ENCODE peak calls at places on chromosomes 2 and 18, in nine cellular contexts. One of them, this sample, is unnamed.

GRCh38 chr2:85702172-85702571 is 8.0 kb downstream of the GNLY start:
- DNase-seq in ovary: no peak
- DNase-seq in WTC11: no peak
- DNase-seq in astrocyte: peak; percentile 73
- DNase-seq in left ventricle myocardium inferior: no peak
- DNase-seq in Calu3: no peak
- DNase-seq in esophagus squamous epithelium: no peak
- DNase-seq in tibial artery: no peak
- DNase-seq in spleen: no peak
- DNase-seq in this sample: no peak

GRCh38 chr2:110979834-110980612 is 140.7 kb upstream of the BCL2L11 start:
- DNase-seq in Calu3: no peak
- DNase-seq in WTC11: no peak
- DNase-seq in ovary: no peak
- DNase-seq in esophagus squamous epithelium: no peak
- DNase-seq in spleen: no peak
- DNase-seq in tibial artery: no peak
- DNase-seq in left ventricle myocardium inferior: no peak
- DNase-seq in astrocyte: no peak
- DNase-seq in this sample: no peak

GRCh38 chr18:4004176-4004829 is 450.8 kb downstream of the DLGAP1 start:
- DNase-seq in astrocyte: peak; percentile 47
- DNase-seq in WTC11: no peak
- DNase-seq in spleen: no peak
- DNase-seq in left ventricle myocardium inferior: no peak
- DNase-seq in ovary: no peak
- DNase-seq in tibial artery: no peak
- DNase-seq in esophagus squamous epithelium: no peak
- DNase-seq in Calu3: no peak
- DNase-seq in this sample: no peak

GRCh38 chr2:74747411-74748080 is 86.4 kb upstream of the HK2 start:
- DNase-seq in astrocyte: peak; percentile 14
- DNase-seq in spleen: no peak
- DNase-seq in ovary: peak; percentile 58
- DNase-seq in Calu3: no peak
- DNase-seq in tibial artery: no peak
- DNase-seq in esophagus squamous epithelium: no peak
- DNase-seq in WTC11: no peak
- DNase-seq in left ventricle myocardium inferior: no peak
- DNase-seq in this sample: peak; percentile 55

GRCh38 chr2:9481257-9481922 is 7.0 kb downstream of the IAH1 start:
- DNase-seq in ovary: no peak
- DNase-seq in astrocyte: peak; percentile 67
- DNase-seq in spleen: no peak
- DNase-seq in tibial artery: no peak
- DNase-seq in Calu3: no peak
- DNase-seq in WTC11: no peak
- DNase-seq in esophagus squamous epithelium: no peak
- DNase-seq in left ventricle myocardium inferior: no peak
- DNase-seq in this sample: no peak

GRCh38 chr2:9950521-9951271 is 797 bp upstream of the GRHL1 start:
- DNase-seq in left ventricle myocardium inferior: peak; percentile 29
- DNase-seq in spleen: peak; percentile 91
- DNase-seq in Calu3: peak; percentile 42
- DNase-seq in astrocyte: no peak
- DNase-seq in tibial artery: no peak
- DNase-seq in ovary: no peak
- DNase-seq in esophagus squamous epithelium: no peak
- DNase-seq in WTC11: peak; percentile 48
- DNase-seq in this sample: no peak

GRCh38 chr2:239098288-239098970 is 250.5 kb downstream of the TWIST2 start:
- DNase-seq in Calu3: no peak
- DNase-seq in esophagus squamous epithelium: no peak
- DNase-seq in ovary: no peak
- DNase-seq in astrocyte: no peak
- DNase-seq in WTC11: no peak
- DNase-seq in left ventricle myocardium inferior: no peak
- DNase-seq in spleen: no peak
- DNase-seq in tibial artery: no peak
- DNase-seq in this sample: no peak

GRCh38 chr2:133045787-133046186 is 375.8 kb upstream of the LYPD1 start:
- DNase-seq in tibial artery: no peak
- DNase-seq in left ventricle myocardium inferior: no peak
- DNase-seq in ovary: no peak
- DNase-seq in spleen: no peak
- DNase-seq in astrocyte: peak; percentile 69
- DNase-seq in esophagus squamous epithelium: no peak
- DNase-seq in WTC11: no peak
- DNase-seq in Calu3: no peak
- DNase-seq in this sample: no peak

GRCh38 chr2:177828546-177828945 is 244.0 kb downstream of the PDE11A start:
- DNase-seq in tibial artery: no peak
- DNase-seq in spleen: no peak
- DNase-seq in astrocyte: no peak
- DNase-seq in ovary: no peak
- DNase-seq in WTC11: no peak
- DNase-seq in Calu3: no peak
- DNase-seq in esophagus squamous epithelium: no peak
- DNase-seq in left ventricle myocardium inferior: no peak
- DNase-seq in this sample: no peak

GRCh38 chr2:227545990-227546389 is 52.7 kb upstream of the SCYGR2 start:
- DNase-seq in Calu3: peak; percentile 11
- DNase-seq in astrocyte: no peak
- DNase-seq in WTC11: peak; percentile 28
- DNase-seq in tibial artery: no peak
- DNase-seq in esophagus squamous epithelium: no peak
- DNase-seq in left ventricle myocardium inferior: no peak
- DNase-seq in ovary: no peak
- DNase-seq in spleen: peak; percentile 72
- DNase-seq in this sample: no peak
- TF ChIP-seq CTCF in Calu3: no peak
- TF ChIP-seq CTCF in astrocyte: no peak
- TF ChIP-seq CTCF in WTC11: no peak
- TF ChIP-seq CTCF in tibial artery: no peak
- TF ChIP-seq CTCF in esophagus squamous epithelium: no peak
- TF ChIP-seq CTCF in left ventricle myocardium inferior: no peak
- TF ChIP-seq CTCF in ovary: no peak
- TF ChIP-seq CTCF in spleen: no peak
- TF ChIP-seq CTCF in this sample: no peak

GRCh38 chr2:66445781-66446177 is 10.9 kb downstream of the MEIS1 start:
- DNase-seq in ovary: peak; percentile 59
- DNase-seq in astrocyte: no peak
- DNase-seq in tibial artery: no peak
- DNase-seq in left ventricle myocardium inferior: no peak
- DNase-seq in spleen: no peak
- DNase-seq in esophagus squamous epithelium: no peak
- DNase-seq in WTC11: peak; percentile 62
- DNase-seq in Calu3: no peak
- DNase-seq in this sample: no peak
- TF ChIP-seq CTCF in ovary: no peak
- TF ChIP-seq CTCF in astrocyte: no peak
- TF ChIP-seq CTCF in tibial artery: peak; percentile 4
- TF ChIP-seq CTCF in left ventricle myocardium inferior: peak; percentile 8
- TF ChIP-seq CTCF in spleen: no peak
- TF ChIP-seq CTCF in esophagus squamous epithelium: no peak
- TF ChIP-seq CTCF in WTC11: no peak
- TF ChIP-seq CTCF in Calu3: no peak
- TF ChIP-seq CTCF in this sample: peak; percentile 38

GRCh38 chr2:179340678-179341077 is 76.0 kb upstream of the SESTD1 start:
- DNase-seq in spleen: no peak
- DNase-seq in tibial artery: no peak
- DNase-seq in astrocyte: no peak
- DNase-seq in esophagus squamous epithelium: no peak
- DNase-seq in ovary: no peak
- DNase-seq in Calu3: peak; percentile 12
- DNase-seq in left ventricle myocardium inferior: no peak
- DNase-seq in WTC11: no peak
- DNase-seq in this sample: no peak
- TF ChIP-seq CTCF in spleen: no peak
- TF ChIP-seq CTCF in tibial artery: peak; percentile 15
- TF ChIP-seq CTCF in astrocyte: peak; percentile 16
- TF ChIP-seq CTCF in esophagus squamous epithelium: no peak
- TF ChIP-seq CTCF in ovary: no peak
- TF ChIP-seq CTCF in Calu3: peak; percentile 22
- TF ChIP-seq CTCF in left ventricle myocardium inferior: peak; percentile 49
- TF ChIP-seq CTCF in WTC11: no peak
- TF ChIP-seq CTCF in this sample: peak; percentile 16

GRCh38 chr18:75775121-75775520 is 347.6 kb upstream of the SMIM21 start:
- DNase-seq in astrocyte: no peak
- DNase-seq in Calu3: no peak
- DNase-seq in WTC11: no peak
- DNase-seq in esophagus squamous epithelium: no peak
- DNase-seq in ovary: no peak
- DNase-seq in left ventricle myocardium inferior: no peak
- DNase-seq in tibial artery: no peak
- DNase-seq in spleen: no peak
- DNase-seq in this sample: no peak

GRCh38 chr18:75779450-75779849 is 351.9 kb upstream of the SMIM21 start:
- DNase-seq in Calu3: no peak
- DNase-seq in left ventricle myocardium inferior: no peak
- DNase-seq in WTC11: no peak
- DNase-seq in astrocyte: no peak
- DNase-seq in tibial artery: no peak
- DNase-seq in esophagus squamous epithelium: no peak
- DNase-seq in spleen: no peak
- DNase-seq in ovary: no peak
- DNase-seq in this sample: no peak

GRCh38 chr18:75779910-75780309 is 352.4 kb upstream of the SMIM21 start:
- DNase-seq in tibial artery: no peak
- DNase-seq in spleen: no peak
- DNase-seq in Calu3: no peak
- DNase-seq in WTC11: no peak
- DNase-seq in astrocyte: no peak
- DNase-seq in esophagus squamous epithelium: no peak
- DNase-seq in ovary: no peak
- DNase-seq in left ventricle myocardium inferior: no peak
- DNase-seq in this sample: no peak

GRCh38 chr18:75782826-75783225 is 355.3 kb upstream of the SMIM21 start:
- DNase-seq in left ventricle myocardium inferior: no peak
- DNase-seq in WTC11: no peak
- DNase-seq in ovary: no peak
- DNase-seq in tibial artery: no peak
- DNase-seq in astrocyte: no peak
- DNase-seq in esophagus squamous epithelium: no peak
- DNase-seq in Calu3: no peak
- DNase-seq in spleen: no peak
- DNase-seq in this sample: no peak

DNA sequence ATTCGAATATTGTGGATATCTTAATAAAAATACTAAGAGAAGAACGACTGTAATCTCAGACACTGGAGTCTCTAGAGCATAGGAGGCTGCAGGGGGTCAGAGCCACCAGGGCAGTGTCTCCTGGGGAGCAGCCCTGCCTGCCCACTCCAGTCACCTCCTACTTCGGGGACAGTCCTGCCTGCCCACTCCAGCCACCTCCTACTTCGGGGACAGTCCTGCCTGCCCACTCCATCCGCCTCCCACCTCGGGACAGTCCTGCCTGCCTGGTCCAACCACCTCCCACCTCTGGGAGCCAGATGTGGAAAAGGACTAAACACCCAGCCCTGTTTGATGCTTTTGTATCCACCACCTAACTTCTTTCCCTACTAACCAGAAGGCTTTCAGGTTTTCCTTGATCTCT is 350.1 kb upstream of the SMIM21 start:
- DNase-seq in astrocyte: no peak
- DNase-seq in left ventricle myocardium inferior: no peak
- DNase-seq in tibial artery: no peak
- DNase-seq in esophagus squamous epithelium: no peak
- DNase-seq in ovary: no peak
- DNase-seq in Calu3: no peak
- DNase-seq in spleen: no peak
- DNase-seq in WTC11: no peak
- DNase-seq in this sample: no peak
- TF ChIP-seq CTCF in astrocyte: no peak
- TF ChIP-seq CTCF in left ventricle myocardium inferior: no peak
- TF ChIP-seq CTCF in tibial artery: no peak
- TF ChIP-seq CTCF in esophagus squamous epithelium: no peak
- TF ChIP-seq CTCF in ovary: no peak
- TF ChIP-seq CTCF in Calu3: no peak
- TF ChIP-seq CTCF in spleen: no peak
- TF ChIP-seq CTCF in WTC11: no peak
- TF ChIP-seq CTCF in this sample: no peak

GRCh38 chr2:45778720-45779171 is 127.3 kb downstream of the PRKCE start:
- DNase-seq in spleen: no peak
- DNase-seq in esophagus squamous epithelium: peak; percentile 4
- DNase-seq in ovary: peak; percentile 54
- DNase-seq in astrocyte: peak; percentile 17
- DNase-seq in Calu3: peak; percentile 84
- DNase-seq in tibial artery: peak; percentile 65
- DNase-seq in left ventricle myocardium inferior: peak; percentile 41
- DNase-seq in WTC11: peak; percentile 72
- DNase-seq in this sample: no peak
- TF ChIP-seq CTCF in spleen: peak; percentile 68
- TF ChIP-seq CTCF in esophagus squamous epithelium: peak; percentile 53
- TF ChIP-seq CTCF in ovary: peak; percentile 51
- TF ChIP-seq CTCF in astrocyte: peak; percentile 62
- TF ChIP-seq CTCF in Calu3: peak; percentile 61
- TF ChIP-seq CTCF in tibial artery: peak; percentile 78
- TF ChIP-seq CTCF in left ventricle myocardium inferior: peak; percentile 84
- TF ChIP-seq CTCF in WTC11: peak; percentile 78
- TF ChIP-seq CTCF in this sample: peak; percentile 67

GRCh38 chr2:157217409-157217808 is 40.1 kb upstream of the GALNT5 start:
- DNase-seq in ovary: no peak
- DNase-seq in WTC11: no peak
- DNase-seq in left ventricle myocardium inferior: no peak
- DNase-seq in tibial artery: no peak
- DNase-seq in esophagus squamous epithelium: no peak
- DNase-seq in astrocyte: no peak
- DNase-seq in Calu3: no peak
- DNase-seq in spleen: no peak
- DNase-seq in this sample: no peak
- TF ChIP-seq CTCF in ovary: no peak
- TF ChIP-seq CTCF in WTC11: no peak
- TF ChIP-seq CTCF in left ventricle myocardium inferior: no peak
- TF ChIP-seq CTCF in tibial artery: no peak
- TF ChIP-seq CTCF in esophagus squamous epithelium: no peak
- TF ChIP-seq CTCF in astrocyte: no peak
- TF ChIP-seq CTCF in Calu3: no peak
- TF ChIP-seq CTCF in spleen: no peak
- TF ChIP-seq CTCF in this sample: no peak

GRCh38 chr2:25161055-25161781 is 7.2 kb downstream of the POMC start:
- DNase-seq in ovary: peak; percentile 76
- DNase-seq in WTC11: peak; percentile 43
- DNase-seq in tibial artery: no peak
- DNase-seq in esophagus squamous epithelium: peak; percentile 18
- DNase-seq in astrocyte: peak; percentile 10
- DNase-seq in Calu3: no peak
- DNase-seq in spleen: peak; percentile 94
- DNase-seq in left ventricle myocardium inferior: peak; percentile 76
- DNase-seq in this sample: no peak
- TF ChIP-seq CTCF in ovary: no peak
- TF ChIP-seq CTCF in WTC11: no peak
- TF ChIP-seq CTCF in tibial artery: no peak
- TF ChIP-seq CTCF in esophagus squamous epithelium: no peak
- TF ChIP-seq CTCF in astrocyte: no peak
- TF ChIP-seq CTCF in Calu3: no peak
- TF ChIP-seq CTCF in spleen: no peak
- TF ChIP-seq CTCF in left ventricle myocardium inferior: no peak
- TF ChIP-seq CTCF in this sample: no peak

GRCh38 chr2:184125867-184126266 is 472.5 kb upstream of the ZNF804A start:
- DNase-seq in Calu3: no peak
- DNase-seq in spleen: no peak
- DNase-seq in tibial artery: no peak
- DNase-seq in astrocyte: no peak
- DNase-seq in WTC11: no peak
- DNase-seq in left ventricle myocardium inferior: no peak
- DNase-seq in esophagus squamous epithelium: no peak
- DNase-seq in ovary: no peak
- DNase-seq in this sample: no peak
- TF ChIP-seq CTCF in Calu3: no peak
- TF ChIP-seq CTCF in spleen: no peak
- TF ChIP-seq CTCF in tibial artery: no peak
- TF ChIP-seq CTCF in astrocyte: no peak
- TF ChIP-seq CTCF in WTC11: no peak
- TF ChIP-seq CTCF in left ventricle myocardium inferior: no peak
- TF ChIP-seq CTCF in esophagus squamous epithelium: no peak
- TF ChIP-seq CTCF in ovary: no peak
- TF ChIP-seq CTCF in this sample: no peak

GRCh38 chr2:210132239-210132638 is 39.0 kb downstream of the KANSL1L start:
- DNase-seq in spleen: no peak
- DNase-seq in ovary: no peak
- DNase-seq in esophagus squamous epithelium: no peak
- DNase-seq in WTC11: no peak
- DNase-seq in left ventricle myocardium inferior: no peak
- DNase-seq in astrocyte: no peak
- DNase-seq in Calu3: no peak
- DNase-seq in tibial artery: no peak
- DNase-seq in this sample: no peak
- TF ChIP-seq CTCF in spleen: no peak
- TF ChIP-seq CTCF in ovary: no peak
- TF ChIP-seq CTCF in esophagus squamous epithelium: no peak
- TF ChIP-seq CTCF in WTC11: no peak
- TF ChIP-seq CTCF in left ventricle myocardium inferior: no peak
- TF ChIP-seq CTCF in astrocyte: no peak
- TF ChIP-seq CTCF in Calu3: no peak
- TF ChIP-seq CTCF in tibial artery: no peak
- TF ChIP-seq CTCF in this sample: no peak

This sample was measured in AG04449.